ENCODE peak calls at places on chromosomes 5 and 9, in nine cellular contexts. U is WERI-Rb-1, N is heart left ventricle, Y is bronchial epithelial cell, S is foreskin keratinocyte, X is upper lobe of right lung, E is AG04450, F is heart right ventricle, B is B cell. O is an unnamed sample.

GRCh38 chr9:68507796-68508145 is 32.9 kb downstream of the TMEM252 start:
- DNase-seq in B (no peak), S (no peak), N (no peak), Y (no peak), U (no peak), E (no peak), F (no peak), X (no peak), O (no peak)

GRCh38 chr5:82111191-82111590 is 139.4 kb downstream of the ATG10 start:
- DNase-seq in X (no peak), F (no peak), S (no peak), Y (no peak), B (no peak), N (no peak), U (no peak), E (no peak), O (no peak)

GRCh38 chr9:99327667-99328066 is 105.6 kb downstream of the SEC61B start:
- DNase-seq in S (no peak), X (no peak), Y (peak; percentile 55), B (no peak), F (no peak), N (no peak), U (no peak), E (no peak), O (no peak)

GRCh38 chr5:22591461-22591860 is 261.7 kb downstream of the CDH12 start:
- DNase-seq in E (no peak), B (no peak), Y (no peak), F (no peak), S (no peak), N (no peak), U (no peak), X (no peak), O (no peak)

GRCh38 chr5:154570572-154571324 is 92.7 kb upstream of the HAND1 start:
- DNase-seq in B (no peak), X (no peak), E (no peak), U (no peak), Y (no peak), N (no peak), F (no peak), S (no peak), O (no peak)

GRCh38 chr9:135078361-135078821 is 9.1 kb upstream of the OLFM1 start:
- DNase-seq in F (no peak), B (no peak), X (no peak), Y (no peak), N (no peak), S (no peak), U (peak; percentile 93), E (no peak), O (no peak)

GRCh38 chr5:92401492-92401891 is 1018.4 kb upstream of the ARRDC3 start:
- DNase-seq in B (no peak), S (no peak), N (no peak), U (no peak), Y (peak; percentile 5), F (no peak), X (no peak), E (no peak), O (no peak)

GRCh38 chr5:114830114-114830513 is 339.6 kb downstream of the TRIM36 start:
- DNase-seq in B (no peak), E (no peak), N (no peak), S (no peak), Y (no peak), F (no peak), U (no peak), X (no peak), O (no peak)

GRCh38 chr5:95861221-95861857 is 38.8 kb upstream of the GLRX start:
- DNase-seq in E (peak; percentile 97), N (no peak), B (no peak), Y (peak; percentile 99), F (peak; percentile 67), U (no peak), X (peak; percentile 70), S (peak; percentile 84), O (peak; percentile 63)

GRCh38 chr5:142686210-142686734 is 382 bp upstream of the FGF1 start:
- DNase-seq in S (peak; percentile 70), F (no peak), N (no peak), Y (peak; percentile 69), U (no peak), X (no peak), B (no peak), E (no peak), O (no peak)

GRCh38 chr5:42951847-42952411 is 88.2 kb downstream of the ANXA2R start:
- DNase-seq in B (peak; percentile 57), Y (no peak), S (no peak), E (no peak), N (peak; percentile 76), U (no peak), F (peak; percentile 19), X (no peak), O (no peak)

GRCh38 chr9:137300607-137301085 is 1.4 kb downstream of the NRARP start:
- DNase-seq in E (no peak), S (no peak), U (peak; percentile 46), Y (no peak), X (no peak), N (no peak), B (no peak), F (peak; percentile 35), O (no peak)

GRCh38 chr9:6014668-6015270 is 655 bp downstream of the RANBP6 start:
- DNase-seq in Y (peak; percentile 94), E (no peak), U (no peak), N (no peak), B (no peak), X (no peak), F (no peak), S (peak; percentile 61), O (no peak)

GRCh38 chr5:32504923-32505596 is 60.5 kb upstream of the ZFR start:
- DNase-seq in Y (peak; percentile 8), X (no peak), E (peak; percentile 95), S (no peak), U (peak; percentile 53), N (peak; percentile 63), B (no peak), F (peak; percentile 70), O (no peak)

GRCh38 chr9:87599901-87600610 is 102.4 kb downstream of the DAPK1 start:
- DNase-seq in Y (peak; percentile 88), X (no peak), E (peak; percentile 47), U (no peak), F (peak; percentile 21), S (peak; percentile 29), N (no peak), B (no peak), O (no peak)

GRCh38 chr9:920927-921326 is 55.5 kb upstream of the DMRT3 start:
- DNase-seq in U (no peak), B (no peak), X (no peak), Y (no peak), S (no peak), E (no peak), N (no peak), F (no peak), O (no peak)

DNA sequence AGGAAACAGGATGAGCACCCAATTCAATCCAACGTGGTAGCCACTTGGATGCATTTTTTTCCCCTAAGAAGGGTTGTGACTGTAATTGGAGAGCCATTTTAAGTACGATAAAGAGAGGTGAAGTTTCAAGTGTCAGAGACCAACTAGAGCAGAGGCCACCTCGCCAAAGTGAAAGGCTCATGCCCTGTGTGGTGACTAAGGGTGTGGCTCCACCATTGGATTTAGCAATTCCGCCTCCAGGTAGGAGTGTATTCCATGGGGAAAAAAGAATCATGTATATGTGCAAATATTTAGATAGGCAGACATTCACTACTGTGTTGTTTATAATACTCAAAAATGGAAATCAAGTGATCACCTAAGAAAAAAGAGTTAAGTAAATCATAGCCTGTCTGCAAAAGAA is 53.1 kb upstream of the S1PR3 start:
- DNase-seq in F (no peak), Y (peak; percentile 31), E (no peak), X (no peak), B (no peak), U (no peak), S (no peak), N (no peak), O (no peak)
- TF ChIP-seq CTCF in F (no peak), Y (no peak), E (no peak), X (no peak), B (no peak), U (no peak), S (no peak), N (no peak), O (no peak)

GRCh38 chr5:84092738-84093137 is 291.9 kb downstream of the EDIL3 start:
- DNase-seq in F (no peak), E (no peak), N (no peak), X (no peak), B (no peak), Y (no peak), S (no peak), U (no peak), O (no peak)

GRCh38 chr5:84086517-84086916 is 298.2 kb downstream of the EDIL3 start:
- DNase-seq in N (no peak), F (no peak), E (no peak), X (no peak), B (no peak), S (no peak), Y (peak; percentile 13), U (no peak), O (no peak)

GRCh38 chr5:84091400-84091799 is 293.3 kb downstream of the EDIL3 start:
- DNase-seq in X (no peak), Y (no peak), B (no peak), U (peak; percentile 20), N (no peak), S (no peak), E (no peak), F (no peak), O (no peak)

GRCh38 chr5:84085387-84086041 is 299.2 kb downstream of the EDIL3 start:
- DNase-seq in S (no peak), E (no peak), X (no peak), N (no peak), F (no peak), U (peak; percentile 79), B (no peak), Y (no peak), O (no peak)

DNA sequence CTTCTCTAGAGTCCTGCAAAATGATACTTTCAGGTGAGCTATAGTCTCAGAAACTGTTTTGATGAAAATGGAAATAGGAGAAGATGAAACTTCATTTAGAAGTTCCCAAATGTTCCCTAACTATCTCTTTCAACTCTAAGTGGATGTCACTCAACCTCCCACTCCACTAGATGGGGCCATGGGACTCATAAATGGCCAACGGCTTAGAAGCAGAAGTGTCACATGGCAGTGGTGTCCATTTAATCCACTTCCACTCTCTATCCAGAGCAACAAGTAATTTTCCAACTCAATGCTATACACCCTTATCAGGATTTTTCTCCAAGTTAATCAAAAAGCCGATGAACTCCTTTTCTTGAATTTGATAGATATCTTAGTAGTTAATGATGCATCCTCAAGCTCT is 295.7 kb downstream of the EDIL3 start:
- DNase-seq in S (no peak), X (no peak), E (peak; percentile 7), B (no peak), F (no peak), N (no peak), Y (peak; percentile 37), U (peak; percentile 62), O (no peak)
- TF ChIP-seq CTCF in S (peak; percentile 53), X (no peak), E (peak; percentile 47), B (no peak), F (peak; percentile 26), N (no peak), Y (peak; percentile 52), U (peak; percentile 56), O (peak; percentile 48)

GRCh38 chr9:74006935-74007334 is 490.2 kb upstream of the RORB start:
- DNase-seq in U (no peak), N (no peak), X (no peak), F (no peak), S (no peak), Y (peak; percentile 52), E (no peak), B (no peak), O (no peak)
- TF ChIP-seq CTCF in U (no peak), N (no peak), X (no peak), F (no peak), S (peak; percentile 53), Y (peak; percentile 29), E (no peak), B (no peak), O (peak; percentile 43)

GRCh38 chr5:130871346-130872086 is 293.5 kb downstream of the HINT1 start:
- DNase-seq in X (no peak), U (peak; percentile 21), B (no peak), F (peak; percentile 14), S (no peak), E (no peak), N (no peak), Y (peak; percentile 32), O (peak; percentile 9)
- TF ChIP-seq CTCF in X (peak; percentile 66), U (peak; percentile 41), B (peak; percentile 69), F (peak; percentile 48), S (peak; percentile 63), E (peak; percentile 63), N (peak; percentile 31), Y (peak; percentile 61), O (peak; percentile 67)